ENCODE peak calls at places on chromosomes 11 and 22, in eight cellular contexts. I is A549, B is cardiac muscle cell, Y is PC-9, N is right cardiac atrium, K is tibial artery, Z is cardiac fibroblast, F is fibroblast of the aortic adventitia. G is an unnamed sample.
A peak's percentile ranks its signal among the peaks of the same experiment; 100 is the strongest.

GRCh38 chr11:78438298-78438975 is 20.8 kb upstream of the GAB2 start:
- DNase-seq in Y (no peak), I (no peak), Z (no peak), B (no peak), F (no peak), K (no peak), N (no peak), G (no peak)

GRCh38 chr11:416051-416756 is 1.4 kb upstream of the SIGIRR start:
- DNase-seq in K (no peak), B (no peak), Y (no peak), F (no peak), N (peak; percentile 38), I (no peak), Z (no peak), G (no peak)

GRCh38 chr22:28674121-28674563 is 5.5 kb downstream of the TTC28 start:
- DNase-seq in N (no peak), I (no peak), F (peak; percentile 21), B (peak; percentile 74), Z (peak; percentile 55), Y (peak; percentile 17), K (no peak), G (no peak)

GRCh38 chr11:125273519-125274000 is 109.0 kb downstream of the PKNOX2 start:
- DNase-seq in B (no peak), F (peak; percentile 48), Y (no peak), N (no peak), Z (no peak), K (no peak), I (no peak), G (no peak)

GRCh38 chr22:28438183-28438778 is 241.4 kb downstream of the TTC28 start:
- DNase-seq in Y (no peak), F (no peak), B (no peak), I (no peak), N (no peak), Z (no peak), K (no peak), G (no peak)

GRCh38 chr22:47192106-47192650 is 429.7 kb downstream of the TBC1D22A start:
- DNase-seq in B (no peak), Y (no peak), N (peak; percentile 44), I (no peak), K (peak; percentile 12), F (no peak), Z (no peak), G (no peak)

GRCh38 chr22:19303785-19304184 is 12.3 kb upstream of the CLTCL1 start:
- DNase-seq in K (no peak), I (no peak), Y (no peak), Z (no peak), F (no peak), B (no peak), N (no peak), G (no peak)

GRCh38 chr11:118180300-118180703 is 3.9 kb upstream of the SCN2B start:
- DNase-seq in N (peak; percentile 92), B (peak; percentile 48), Z (peak; percentile 30), K (peak; percentile 38), I (peak; percentile 18), Y (no peak), F (peak; percentile 18), G (no peak)

GRCh38 chr11:112297248-112297866 is 36.7 kb upstream of the PLET1 start:
- DNase-seq in Z (no peak), N (no peak), B (no peak), Y (no peak), F (no peak), K (no peak), I (no peak), G (no peak)

GRCh38 chr11:27012254-27012921 is 18.5 kb downstream of the FIBIN start:
- DNase-seq in I (no peak), Z (peak; percentile 83), N (no peak), F (peak; percentile 78), K (no peak), Y (no peak), B (peak; percentile 76), G (no peak)

GRCh38 chr11:58742981-58743880 is 11.5 kb upstream of the GLYAT start:
- DNase-seq in I (peak; percentile 8), K (no peak), Z (no peak), Y (no peak), N (no peak), B (no peak), F (no peak), G (no peak)

GRCh38 chr11:70399681-70400112 is 1.4 kb downstream of the CTTN start:
- DNase-seq in F (peak; percentile 95), I (peak; percentile 90), Z (peak; percentile 96), K (peak; percentile 92), N (peak; percentile 91), Y (peak; percentile 93), B (peak; percentile 97), G (peak; percentile 89)

GRCh38 chr11:61717286-61718033 is 35.0 kb upstream of the MYRF start:
- DNase-seq in K (no peak), Y (no peak), N (no peak), F (no peak), I (no peak), B (no peak), Z (no peak), G (no peak)

GRCh38 chr11:911031-911889 is 650 bp upstream of the CHID1 start:
- DNase-seq in Y (peak; percentile 41), F (peak; percentile 49), K (peak; percentile 42), B (peak; percentile 64), Z (peak; percentile 65), I (peak; percentile 35), N (no peak), G (peak; percentile 58)

GRCh38 chr11:11842426-11843008 is 745 bp downstream of the USP47 start:
- DNase-seq in F (peak; percentile 84), B (peak; percentile 86), N (no peak), Y (peak; percentile 37), Z (peak; percentile 88), I (peak; percentile 76), K (peak; percentile 65), G (no peak)

GRCh38 chr11:79314906-79315689 is 125.7 kb downstream of the TENM4 start:
- DNase-seq in Y (no peak), I (no peak), B (peak; percentile 30), K (no peak), F (peak; percentile 28), N (no peak), Z (peak; percentile 5), G (no peak)

GRCh38 chr11:122803306-122803705 is 35.0 kb upstream of the CRTAM start:
- DNase-seq in Z (peak; percentile 41), N (no peak), F (peak; percentile 47), K (no peak), Y (peak; percentile 82), I (no peak), B (peak; percentile 18), G (no peak)

GRCh38 chr22:21102659-21103267 is 57.0 kb downstream of the LRRC74B start:
- DNase-seq in N (peak; percentile 84), Y (peak; percentile 51), K (peak; percentile 31), F (peak; percentile 37), I (peak; percentile 82), Z (peak; percentile 56), B (peak; percentile 70), G (peak; percentile 65)

GRCh38 chr11:105821781-105822180 is 200.3 kb downstream of the MSANTD4 start:
- DNase-seq in Z (no peak), N (no peak), Y (no peak), B (no peak), K (no peak), I (no peak), F (no peak), G (no peak)

GRCh38 chr22:45878901-45879551 is 97.9 kb downstream of the WNT7B start:
- DNase-seq in Z (no peak), K (peak; percentile 16), I (no peak), B (no peak), Y (no peak), N (peak; percentile 49), F (no peak), G (peak; percentile 20)

GRCh38 chr11:2267871-2268825 is 2.2 kb downstream of the ASCL2 start:
- DNase-seq in N (peak; percentile 61), I (no peak), Y (no peak), K (no peak), B (no peak), F (no peak), Z (no peak), G (no peak)

DNA sequence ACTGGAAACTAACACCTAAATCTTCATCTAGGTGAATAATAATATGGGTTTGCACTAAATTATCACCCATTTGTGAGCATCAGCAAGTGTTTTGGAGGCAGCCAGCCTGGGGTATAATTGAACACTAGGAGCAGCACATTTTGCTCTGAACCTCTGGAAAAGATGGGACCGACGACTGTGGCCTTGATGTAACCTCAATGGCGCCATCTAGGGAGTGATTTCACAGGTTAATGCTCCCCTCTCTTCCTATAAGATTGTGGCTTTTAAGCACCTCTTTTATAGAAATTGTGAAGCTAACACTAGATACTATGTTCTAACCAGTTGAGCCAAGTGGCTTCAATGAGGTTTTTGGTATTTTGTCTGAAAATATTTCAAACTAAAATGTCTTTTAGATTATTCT is 203.7 kb downstream of the NELL1 start:
- DNase-seq in Y (no peak), K (no peak), Z (no peak), B (peak; percentile 2), I (peak; percentile 67), N (no peak), F (no peak), G (no peak)
- H3K4me3 ChIP-seq in Y (no peak overlapping the region), K (no peak overlapping the region), Z (no peak overlapping the region), B (no peak overlapping the region), I (no peak overlapping the region), N (no peak overlapping the region), F (no peak overlapping the region), G (no peak overlapping the region)

GRCh38 chr22:49051491-49052022 is 776.1 kb downstream of the BRD1 start:
- DNase-seq in Z (no peak), F (no peak), N (no peak), K (peak; percentile 14), I (no peak), Y (no peak), B (no peak), G (no peak)
- H3K4me3 ChIP-seq in Z (no peak overlapping the region), F (no peak overlapping the region), N (no peak overlapping the region), K (peak overlapping the region; percentile 39), I (no peak overlapping the region), Y (no peak overlapping the region), B (no peak overlapping the region), G (peak overlapping the region; percentile 18)

GRCh38 chr22:31747441-31747840 is 2.5 kb downstream of the PRR14L start:
- DNase-seq in B (no peak), I (no peak), Z (no peak), Y (no peak), F (no peak), N (no peak), K (no peak), G (no peak)
- H3K4me3 ChIP-seq in B (no peak overlapping the region), I (no peak overlapping the region), Z (no peak overlapping the region), Y (no peak overlapping the region), F (no peak overlapping the region), N (no peak overlapping the region), K (no peak overlapping the region), G (no peak overlapping the region)

DNA sequence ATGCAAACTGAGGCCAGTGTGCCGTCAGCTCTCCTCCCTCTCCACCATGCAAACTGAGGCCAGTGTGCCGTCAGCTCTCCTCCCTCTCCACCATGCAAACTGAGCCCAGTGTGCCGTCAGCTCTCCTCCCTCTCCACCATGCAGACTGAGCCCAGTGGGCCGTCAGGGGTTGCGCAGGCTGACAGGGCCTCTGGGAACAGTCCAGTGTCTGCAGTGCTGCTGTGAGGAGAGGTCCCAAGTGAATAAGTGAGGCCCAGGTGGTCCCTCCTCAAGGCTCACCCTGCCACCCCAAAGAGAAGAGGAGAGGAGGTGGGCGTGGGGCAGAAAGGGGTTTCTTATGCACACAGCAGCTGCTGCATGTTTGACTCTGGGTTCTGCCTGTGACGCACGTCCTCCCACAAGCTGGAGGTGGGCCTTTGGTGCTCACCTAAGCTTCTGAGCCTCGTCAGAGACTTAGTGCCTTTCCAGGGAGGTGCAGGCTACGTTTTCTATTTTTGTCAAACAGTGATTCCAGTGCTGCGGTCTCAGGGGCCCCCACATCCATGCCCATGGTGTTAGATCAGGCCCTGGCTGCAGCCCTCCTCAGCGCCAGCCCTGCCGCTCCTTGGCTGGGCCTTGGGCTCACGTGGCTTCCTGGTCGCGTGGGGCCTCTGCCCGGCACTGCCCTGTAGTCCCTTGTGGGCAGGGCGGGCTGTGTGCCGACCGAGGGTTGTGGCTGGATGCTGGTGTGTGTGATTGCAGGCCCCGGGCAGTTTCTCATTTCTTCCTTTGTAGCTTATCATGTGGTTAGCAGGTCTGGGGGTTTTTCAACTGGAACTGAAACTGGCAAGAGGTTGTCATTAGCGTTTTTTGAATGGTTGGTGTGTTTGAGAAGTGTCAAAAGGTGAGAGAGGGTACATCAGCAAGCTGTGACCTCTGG is 7.1 kb downstream of the TPCN2 start:
- DNase-seq in N (peak; percentile 68), Z (no peak), K (peak; percentile 59), Y (no peak), I (no peak), F (no peak), B (no peak), G (peak; percentile 86)
- H3K4me3 ChIP-seq in N (no peak overlapping the region), Z (no peak overlapping the region), K (no peak overlapping the region), Y (no peak overlapping the region), I (no peak overlapping the region), F (no peak overlapping the region), B (no peak overlapping the region), G (no peak overlapping the region)

G was measured in left lung.